ENCODE peak calls at places on chromosomes 3 and 15, in ten cellular contexts. N, S, O, L, M, R, B, A, U and C are unnamed samples.

GRCh38 chr15:67067161-67067853 is 1.9 kb downstream of the SMAD3 start:
- DNase-seq in N (no peak), S (no peak), O (no peak), L (no peak), M (no peak), R (no peak), B (no peak), A (no peak), U (no peak), C (no peak)

GRCh38 chr3:22263042-22263441 is 512.0 kb upstream of the ZNF385D start:
- DNase-seq in N (no peak), S (peak), O (peak), L (no peak), M (no peak), R (no peak), B (no peak), A (no peak), U (no peak), C (no peak)

GRCh38 chr3:143471705-143472104 is 352.1 kb downstream of the CHST2 start:
- DNase-seq in N (no peak), S (no peak), O (no peak), L (no peak), M (no peak), R (no peak), B (no peak), A (no peak), U (no peak), C (no peak)

GRCh38 chr3:189685854-189686253 is 54.7 kb downstream of the TP63 start:
- DNase-seq in N (no peak), S (peak), O (peak), L (no peak), M (peak), R (no peak), B (peak), A (no peak), U (no peak), C (no peak)

GRCh38 chr3:38643090-38643489 is 6.4 kb downstream of the SCN5A start:
- DNase-seq in N (no peak), S (no peak), O (no peak), L (peak), M (no peak), R (no peak), B (no peak), A (no peak), U (no peak), C (no peak)

GRCh38 chr15:43281926-43282602 is 15.3 kb upstream of the TGM5 start:
- DNase-seq in N (no peak), S (no peak), O (no peak), L (no peak), M (no peak), R (no peak), B (no peak), A (no peak), U (no peak), C (no peak)

GRCh38 chr3:108100906-108101305 is 10.1 kb upstream of the CD47 start:
- DNase-seq in N (no peak), S (no peak), O (no peak), L (no peak), M (no peak), R (no peak), B (no peak), A (no peak), U (peak), C (no peak)

GRCh38 chr3:184155644-184156521 is 706 bp downstream of the DVL3 start:
- DNase-seq in N (no peak), S (no peak), O (no peak), L (peak), M (peak), R (no peak), B (no peak), A (peak), U (no peak), C (no peak)

GRCh38 chr3:128076783-128077624 is 24.8 kb downstream of the SEC61A1 start:
- DNase-seq in N (no peak), S (no peak), O (no peak), L (no peak), M (no peak), R (no peak), B (no peak), A (no peak), U (no peak), C (no peak)

GRCh38 chr15:65092046-65092770 is 15.7 kb downstream of the KBTBD13 start:
- DNase-seq in N (no peak), S (no peak), O (no peak), L (peak), M (no peak), R (no peak), B (no peak), A (no peak), U (no peak), C (no peak)

GRCh38 chr15:69472046-69472445 is 19.4 kb downstream of the RPLP1 start:
- DNase-seq in N (no peak), S (no peak), O (no peak), L (no peak), M (no peak), R (no peak), B (no peak), A (no peak), U (no peak), C (no peak)

GRCh38 chr3:177441813-177442646 is 244.7 kb upstream of the TBL1XR1 start:
- DNase-seq in N (no peak), S (no peak), O (no peak), L (peak), M (no peak), R (no peak), B (no peak), A (peak), U (no peak), C (no peak)

GRCh38 chr3:14880486-14881179 is 61.9 kb downstream of the FGD5 start:
- DNase-seq in N (no peak), S (no peak), O (no peak), L (no peak), M (no peak), R (no peak), B (no peak), A (no peak), U (no peak), C (no peak)

GRCh38 chr3:11238880-11239279 is 33.3 kb upstream of the ATG7 start:
- DNase-seq in N (no peak), S (peak), O (peak), L (no peak), M (no peak), R (no peak), B (peak), A (no peak), U (no peak), C (peak)

GRCh38 chr15:70053006-70053702 is 44.6 kb downstream of the TLE3 start:
- DNase-seq in N (no peak), S (no peak), O (no peak), L (peak), M (no peak), R (no peak), B (no peak), A (no peak), U (no peak), C (no peak)

GRCh38 chr15:88956906-88957305 is 43.7 kb upstream of the MFGE8 start:
- DNase-seq in N (no peak), S (no peak), O (peak), L (no peak), M (no peak), R (no peak), B (no peak), A (no peak), U (no peak), C (no peak)

GRCh38 chr3:194941956-194942483 is 256.3 kb downstream of the FAM43A start:
- DNase-seq in N (no peak), S (no peak), O (no peak), L (no peak), M (no peak), R (no peak), B (no peak), A (no peak), U (no peak), C (no peak)

GRCh38 chr15:81189583-81190283 is 6.9 kb upstream of the IL16 start:
- DNase-seq in N (peak), S (peak), O (peak), L (peak), M (no peak), R (no peak), B (no peak), A (peak), U (no peak), C (no peak)

GRCh38 chr3:45332901-45333407 is 55.4 kb upstream of the LARS2 start:
- DNase-seq in N (no peak), S (no peak), O (no peak), L (no peak), M (no peak), R (no peak), B (no peak), A (no peak), U (no peak), C (no peak)

GRCh38 chr3:13025090-13025489 is 48.1 kb downstream of the IQSEC1 start:
- DNase-seq in N (no peak), S (peak), O (peak), L (no peak), M (peak), R (peak), B (peak), A (peak), U (no peak), C (no peak)

GRCh38 chr3:150078983-150079739 is 108.5 kb upstream of the PFN2 start:
- DNase-seq in N (no peak), S (peak), O (peak), L (peak), M (no peak), R (no peak), B (no peak), A (no peak), U (no peak), C (peak)

GRCh38 chr3:31446411-31446810 is 86.3 kb upstream of the STT3B start:
- DNase-seq in N (no peak), S (no peak), O (no peak), L (no peak), M (no peak), R (no peak), B (no peak), A (no peak), U (no peak), C (no peak)

GRCh38 chr3:46482632-46483311 is 15.0 kb upstream of the RTP3 start:
- DNase-seq in N (no peak), S (peak), O (peak), L (no peak), M (no peak), R (no peak), B (no peak), A (no peak), U (no peak), C (no peak)

GRCh38 chr15:51736646-51737537 is 563 bp downstream of the LYSMD2 start:
- DNase-seq in N (no peak), S (no peak), O (peak), L (peak), M (no peak), R (peak), B (no peak), A (peak), U (peak), C (no peak)

GRCh38 chr15:85892232-85892631 is 97.5 kb upstream of the KLHL25 start:
- DNase-seq in N (no peak), S (no peak), O (no peak), L (no peak), M (no peak), R (no peak), B (no peak), A (no peak), U (no peak), C (no peak)

GRCh38 chr3:157920804-157921203 is 185.4 kb downstream of the SHOX2 start:
- DNase-seq in N (no peak), S (no peak), O (no peak), L (no peak), M (no peak), R (no peak), B (no peak), A (no peak), U (no peak), C (no peak)

GRCh38 chr15:75174102-75174501 is 27.6 kb upstream of the C15orf39 start:
- DNase-seq in N (no peak), S (no peak), O (no peak), L (peak), M (no peak), R (no peak), B (no peak), A (no peak), U (no peak), C (no peak)

DNA sequence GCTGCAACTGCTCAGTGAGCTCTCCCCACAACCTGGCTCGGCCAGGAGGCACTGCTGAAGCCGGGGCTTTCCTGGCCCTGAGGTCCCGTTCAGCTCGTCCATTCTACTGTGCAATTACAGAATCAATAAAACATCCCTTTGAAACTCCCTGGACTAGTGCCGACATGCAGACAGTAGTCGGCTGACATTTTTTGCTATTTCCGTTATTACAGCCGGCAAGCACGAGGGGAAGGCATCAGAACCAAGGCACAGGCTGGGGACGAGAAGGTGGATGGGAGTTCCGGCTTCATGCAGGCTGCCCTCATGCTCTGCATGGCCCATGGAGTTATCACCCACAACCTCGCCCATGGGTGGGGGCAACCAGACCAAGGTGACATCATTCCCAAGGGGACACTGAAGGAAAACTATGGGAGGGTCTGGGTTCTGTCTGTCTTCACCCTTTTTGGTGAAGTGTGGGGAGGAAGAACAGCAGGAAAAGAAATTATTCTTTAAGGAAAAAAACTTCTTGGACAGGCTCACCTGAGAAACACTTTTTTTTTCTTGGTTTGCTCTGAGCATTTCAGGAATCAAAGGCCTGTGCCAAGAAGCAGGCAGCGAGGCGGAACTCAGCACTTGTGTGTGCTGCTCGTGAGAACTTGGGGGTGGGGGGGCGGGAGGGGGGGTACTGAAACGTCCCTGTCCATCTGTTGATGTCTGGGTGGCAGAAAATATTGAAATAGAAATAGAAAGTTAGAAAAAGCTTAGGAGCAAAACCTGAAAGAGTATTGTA is 154.5 kb downstream of the FOXP1 start:
- DNase-seq in N (peak), S (no peak), O (peak), L (peak), M (no peak), R (no peak), B (no peak), A (peak), U (no peak), C (peak)
- H3K27ac ChIP-seq in N (peak), S (no peak), O (no peak), L (peak), M (no peak), R (no peak), B (no peak), A (no peak), U (peak), C (peak)

DNA sequence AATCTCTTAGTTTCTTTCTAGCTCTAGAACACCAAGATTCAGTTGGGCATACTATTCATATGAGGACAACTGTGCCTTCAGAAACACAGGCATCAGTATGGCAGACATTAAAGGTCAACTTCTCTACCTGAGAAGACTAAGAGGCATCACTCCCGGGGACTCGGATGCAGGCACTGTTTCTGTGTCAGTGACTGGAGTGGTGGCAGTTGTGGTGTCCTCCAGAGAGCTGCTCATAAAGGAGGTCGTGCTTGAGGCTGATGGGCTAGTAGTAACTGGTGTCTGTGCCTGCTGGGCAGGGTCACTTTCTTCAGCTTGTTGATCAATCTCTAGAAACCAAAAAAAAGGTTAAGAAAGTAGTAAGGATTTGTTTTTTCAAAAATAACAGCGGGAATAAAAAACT is 75.2 kb downstream of the FBXL22 start:
- DNase-seq in N (no peak), S (no peak), O (no peak), L (no peak), M (no peak), R (no peak), B (no peak), A (no peak), U (no peak), C (no peak)
- H3K27ac ChIP-seq in N (no peak), S (no peak), O (no peak), L (no peak), M (no peak), R (no peak), B (no peak), A (no peak), U (no peak), C (no peak)

DNA sequence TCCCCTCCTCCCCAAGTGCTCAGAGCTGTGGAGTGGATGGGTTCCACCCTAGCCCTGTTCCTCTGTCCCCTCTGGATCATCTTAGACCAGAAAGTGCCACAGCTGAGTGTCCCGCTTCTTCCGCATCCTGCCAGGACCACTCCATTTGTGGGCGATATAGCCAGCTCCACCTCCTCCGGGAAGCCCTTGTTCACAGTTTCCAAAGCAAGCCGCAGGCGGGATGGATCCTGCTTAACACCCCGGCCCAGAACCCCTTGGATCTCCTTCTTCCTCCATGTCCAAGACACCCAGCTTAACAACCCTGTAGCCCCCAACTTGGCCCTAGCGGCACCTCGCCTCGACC is 490 bp upstream of the ALAS1 start:
- DNase-seq in N (no peak), S (no peak), O (no peak), L (no peak), M (no peak), R (no peak), B (no peak), A (no peak), U (no peak), C (no peak)
- H3K27ac ChIP-seq in N (peak), S (peak), O (no peak), L (peak), M (peak), R (peak), B (peak), A (peak), U (peak), C (peak)

GRCh38 chr15:41336549-41336948 is 3.9 kb downstream of the NUSAP1 start:
- DNase-seq in N (no peak), S (no peak), O (no peak), L (no peak), M (no peak), R (no peak), B (no peak), A (no peak), U (no peak), C (no peak)

GRCh38 chr15:41332788-41333527 is at the start of gene NUSAP1:
- DNase-seq in N (no peak), S (no peak), O (no peak), L (no peak), M (peak), R (peak), B (no peak), A (no peak), U (no peak), C (no peak)

GRCh38 chr15:41331833-41332787 is at the start of gene OIP5:
- DNase-seq in N (peak), S (peak), O (peak), L (peak), M (peak), R (peak), B (peak), A (peak), U (peak), C (peak)

GRCh38 chr15:41334293-41335120 is 1.8 kb downstream of the NUSAP1 start:
- DNase-seq in N (no peak), S (no peak), O (no peak), L (no peak), M (no peak), R (no peak), B (no peak), A (no peak), U (no peak), C (no peak)

GRCh38 chr15:41331281-41331680 is 1.1 kb downstream of the OIP5 start:
- DNase-seq in N (no peak), S (no peak), O (no peak), L (no peak), M (no peak), R (no peak), B (no peak), A (no peak), U (no peak), C (no peak)
- H3K27ac ChIP-seq in N (no peak), S (no peak), O (no peak), L (no peak), M (peak), R (peak), B (peak), A (no peak), U (no peak), C (no peak)

DNA sequence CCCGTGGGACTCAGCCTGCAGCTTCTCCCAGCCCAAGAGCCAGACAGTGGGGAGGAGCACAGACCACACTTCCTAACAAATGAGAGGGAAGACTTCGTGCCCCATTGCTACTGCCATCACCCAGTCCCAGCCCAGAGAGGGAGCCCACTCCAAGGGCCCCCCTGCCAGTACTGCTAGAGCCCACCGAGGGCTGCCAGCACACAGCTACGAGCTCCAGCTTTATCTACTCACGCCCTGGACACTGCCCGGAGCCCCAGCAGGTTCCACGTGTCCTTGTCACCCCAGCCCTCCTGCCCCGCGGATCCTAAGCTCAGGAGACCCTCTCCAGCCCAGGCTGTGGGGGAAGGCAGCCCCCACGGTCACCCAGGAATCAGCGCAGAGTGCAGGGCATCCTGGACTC is 1.9 kb downstream of the GOLGA8A start:
- DNase-seq in N (no peak), S (no peak), O (no peak), L (no peak), M (no peak), R (no peak), B (no peak), A (no peak), U (no peak), C (no peak)
- H3K27ac ChIP-seq in N (no peak), S (no peak), O (no peak), L (no peak), M (no peak), R (no peak), B (no peak), A (no peak), U (no peak), C (no peak)

GRCh38 chr3:104521606-104522336 is 844.9 kb upstream of the ALCAM start:
- DNase-seq in N (no peak), S (no peak), O (no peak), L (no peak), M (no peak), R (no peak), B (no peak), A (peak), U (no peak), C (peak)
- H3K27ac ChIP-seq in N (no peak), S (no peak), O (no peak), L (no peak), M (no peak), R (no peak), B (no peak), A (no peak), U (no peak), C (peak)